ENCODE peak calls at places on chromosomes 16 and 17, in four cellular contexts. L is iris pigment epithelial cell, E is EL, A is EH. R is an unnamed sample.

GRCh38 chr16:49497466-49497865 is 123.9 kb downstream of the C16orf78 start:
- DNase-seq in L (no peak), A (no peak), E (no peak), R (no peak)

GRCh38 chr16:8920676-8921625 is 38.8 kb downstream of the LITAFD start:
- DNase-seq in A (peak; percentile 3), L (peak; percentile 36), E (no peak), R (no peak)

GRCh38 chr17:81717049-81717765 is 5.1 kb downstream of the SLC25A10 start:
- DNase-seq in A (no peak), L (no peak), E (no peak), R (no peak)

GRCh38 chr17:76582660-76583059 is 3.0 kb downstream of the ST6GALNAC2 start:
- DNase-seq in A (no peak), L (no peak), E (no peak), R (no peak)

GRCh38 chr16:85685251-85685650 is 3.5 kb downstream of the GINS2 start:
- DNase-seq in L (no peak), A (no peak), E (no peak), R (no peak)

GRCh38 chr17:48488548-48489106 is 42.2 kb downstream of the HOXB1 start:
- DNase-seq in E (no peak), L (no peak), A (no peak), R (no peak)

GRCh38 chr17:68580236-68580903 is 20.8 kb downstream of the FAM20A start:
- DNase-seq in E (peak; percentile 38), A (peak; percentile 85), L (peak; percentile 94), R (no peak)

GRCh38 chr17:37830151-37830993 is 85.5 kb upstream of the HNF1B start:
- DNase-seq in L (no peak), A (no peak), E (no peak), R (no peak)

GRCh38 chr17:81553616-81554181 is 1.5 kb upstream of the FAAP100 start:
- DNase-seq in L (peak; percentile 95), E (peak; percentile 98), A (peak; percentile 98), R (no peak)

GRCh38 chr16:55294947-55295346 is 29.1 kb upstream of the IRX6 start:
- DNase-seq in L (no peak), A (no peak), E (no peak), R (no peak)

GRCh38 chr17:3808701-3809100 is 7.7 kb upstream of the ITGAE start:
- DNase-seq in L (peak; percentile 59), A (peak; percentile 40), E (peak; percentile 59), R (no peak)

GRCh38 chr16:87457724-87458423 is 35.0 kb downstream of the ZCCHC14 start:
- DNase-seq in E (peak; percentile 98), A (peak; percentile 97), L (peak; percentile 97), R (no peak)

GRCh38 chr17:56679148-56679766 is 85.8 kb downstream of the NOG start:
- DNase-seq in A (peak; percentile 50), E (peak; percentile 53), L (peak; percentile 63), R (no peak)

GRCh38 chr16:8032406-8032805 is 557.9 kb downstream of the TMEM114 start:
- DNase-seq in L (no peak), A (no peak), E (no peak), R (no peak)

GRCh38 chr16:81518439-81518757 is 73.8 kb downstream of the CMIP start:
- DNase-seq in E (no peak), A (no peak), L (no peak), R (no peak)

GRCh38 chr17:751269-752001 is 629 bp downstream of the GEMIN4 start:
- DNase-seq in A (peak; percentile 55), E (peak; percentile 66), L (peak; percentile 66), R (no peak)

GRCh38 chr16:983044-984030 is 1.8 kb downstream of the SOX8 start:
- DNase-seq in A (no peak), E (no peak), L (no peak), R (no peak)

GRCh38 chr16:75312875-75313274 is 61.5 kb upstream of the BCAR1 start:
- DNase-seq in E (no peak), L (no peak), A (no peak), R (no peak)

GRCh38 chr16:56912746-56913703 is 18.9 kb upstream of the HERPUD1 start:
- DNase-seq in A (peak; percentile 90), E (peak; percentile 85), L (peak; percentile 64), R (no peak)

GRCh38 chr17:19004601-19005441 is at the start of gene FAM83G:
- DNase-seq in A (peak; percentile 73), L (peak; percentile 76), E (peak; percentile 85), R (peak; percentile 85)